ENCODE peak calls at places on chromosome 7, in five cellular contexts. R, M, G, Y and V are unnamed samples.

GRCh38 chr7:102317231-102318059 is 30.8 kb downstream of the SH2B2 start:
- DNase-seq in R (no peak), M (no peak), G (no peak), Y (no peak), V (peak)

GRCh38 chr7:127066974-127067373 is 185.8 kb downstream of the GRM8 start:
- DNase-seq in R (no peak), M (no peak), G (no peak), Y (peak), V (peak)

GRCh38 chr7:121020652-121021051 is 32.1 kb downstream of the CPED1 start:
- DNase-seq in R (peak), M (no peak), G (no peak), Y (no peak), V (no peak)

GRCh38 chr7:87094322-87094721 is 34.9 kb upstream of the ELAPOR2 start:
- DNase-seq in R (no peak), M (no peak), G (no peak), Y (no peak), V (no peak)

GRCh38 chr7:91784469-91784868 is 96.0 kb downstream of the MTERF1 start:
- DNase-seq in R (peak), M (no peak), G (no peak), Y (no peak), V (no peak)

GRCh38 chr7:32078824-32079223 is 8.6 kb upstream of the PDE1C start:
- DNase-seq in R (no peak), M (no peak), G (no peak), Y (no peak), V (no peak)

GRCh38 chr7:18175801-18176450 is 148.3 kb upstream of the PRPS1L1 start:
- DNase-seq in R (no peak), M (no peak), G (no peak), Y (no peak), V (peak)

GRCh38 chr7:71824356-71824755 is 587.8 kb downstream of the CALN1 start:
- DNase-seq in R (no peak), M (no peak), G (no peak), Y (peak), V (peak)

GRCh38 chr7:26369519-26370385 is 78.1 kb downstream of the SNX10 start:
- DNase-seq in R (peak), M (no peak), G (peak), Y (no peak), V (no peak)

GRCh38 chr7:43847496-43847895 is 21.8 kb downstream of the MRPS24 start:
- DNase-seq in R (peak), M (no peak), G (no peak), Y (no peak), V (no peak)

GRCh38 chr7:101237206-101238067 is at the start of gene CLDN15:
- DNase-seq in R (peak), M (peak), G (no peak), Y (no peak), V (no peak)

GRCh38 chr7:112001089-112001826 is 204.9 kb downstream of the DOCK4 start:
- DNase-seq in R (peak), M (no peak), G (no peak), Y (no peak), V (peak)

GRCh38 chr7:108093903-108094302 is 36.3 kb downstream of the LAMB4 start:
- DNase-seq in R (peak), M (no peak), G (no peak), Y (no peak), V (no peak)

GRCh38 chr7:33937871-33938270 is 32.5 kb downstream of the BMPER start:
- DNase-seq in R (no peak), M (no peak), G (no peak), Y (no peak), V (peak)

GRCh38 chr7:151100921-151101320 is 14.6 kb downstream of the AGAP3 start:
- DNase-seq in R (no peak), M (no peak), G (no peak), Y (no peak), V (no peak)

GRCh38 chr7:75866129-75866496 is 12.7 kb upstream of the RHBDD2 start:
- DNase-seq in R (no peak), M (no peak), G (no peak), Y (no peak), V (no peak)

GRCh38 chr7:69564454-69565417 is 33.5 kb upstream of the AUTS2 start:
- DNase-seq in R (no peak), M (no peak), G (no peak), Y (peak), V (no peak)

GRCh38 chr7:131619336-131620305 is 63.2 kb upstream of the PODXL start:
- DNase-seq in R (peak), M (no peak), G (no peak), Y (no peak), V (peak)
- H3K27ac ChIP-seq in R (no peak), M (peak), G (no peak), Y (no peak), V (peak)

DNA sequence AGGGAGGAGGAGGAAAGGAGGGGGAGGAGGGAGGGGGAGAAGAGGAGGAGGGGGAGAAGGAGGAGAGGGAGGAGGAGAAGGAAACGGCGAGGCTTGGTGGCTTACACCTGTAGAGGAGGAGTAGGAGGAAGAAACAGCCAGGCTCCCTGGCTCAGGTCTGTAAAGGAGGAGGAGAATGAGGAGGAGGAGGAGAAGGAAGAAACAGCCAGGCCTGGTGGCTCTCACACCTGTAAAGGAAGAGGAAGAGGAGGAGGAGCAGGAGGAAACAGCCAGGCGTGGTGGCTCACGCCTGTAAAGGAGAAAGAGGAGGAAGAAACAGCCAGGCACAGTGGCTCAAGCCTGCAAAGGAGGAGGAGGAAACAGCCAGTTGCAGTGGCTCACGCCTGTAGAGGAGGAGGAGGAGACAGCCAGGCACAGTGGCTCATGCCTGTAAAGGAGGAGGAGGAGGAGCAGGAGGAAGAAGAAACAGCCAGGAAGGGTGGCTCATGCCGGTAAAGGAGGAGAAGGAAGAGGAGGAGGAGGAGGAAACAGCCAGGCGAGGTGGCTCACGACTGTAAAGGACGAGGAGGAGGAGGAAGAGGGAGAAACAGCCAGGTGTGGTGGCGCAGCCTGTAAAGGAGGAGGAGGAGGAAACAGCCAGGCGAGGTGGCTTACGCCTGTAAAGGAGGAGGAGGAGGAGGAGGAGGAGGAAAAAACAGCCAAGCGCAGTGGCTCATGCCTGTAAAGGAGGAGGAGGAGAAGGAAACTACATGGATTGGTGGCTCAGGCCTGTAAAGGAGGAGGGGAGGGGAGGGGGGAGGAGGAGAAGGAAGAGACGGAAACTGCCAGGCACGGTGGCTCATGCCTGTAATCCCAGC is 14.9 kb upstream of the CRCP start:
- DNase-seq in R (peak), M (peak), G (peak), Y (peak), V (peak)
- H4K8ac ChIP-seq in R (peak), M (no peak), G (peak), Y (no peak), V (no peak)

GRCh38 chr7:7563813-7564212 is 2.9 kb upstream of the MIOS start:
- DNase-seq in R (no peak), M (no peak), G (no peak), Y (no peak), V (no peak)
- H3K27ac ChIP-seq in R (no peak), M (no peak), G (no peak), Y (no peak), V (no peak)

DNA sequence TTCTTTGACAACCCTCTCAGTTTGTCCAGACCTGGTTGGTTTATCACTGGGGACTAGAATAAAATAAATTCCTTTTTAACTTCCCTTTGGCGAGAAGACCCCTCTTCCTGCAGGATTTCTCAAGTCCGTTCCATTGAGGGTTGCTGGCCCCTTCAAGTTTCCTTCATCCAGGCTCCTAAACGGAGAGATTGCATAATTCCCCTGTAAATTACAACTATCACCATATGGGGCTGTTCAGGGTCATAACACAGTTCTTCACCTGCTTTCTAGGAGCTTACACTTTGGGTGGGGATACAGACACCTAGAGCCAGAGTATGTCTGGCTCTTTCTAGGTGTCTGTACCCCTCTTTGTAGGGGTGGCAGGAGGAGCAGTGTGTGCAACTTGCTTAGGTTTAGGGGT is 3.3 kb upstream of the COPS6 start:
- DNase-seq in R (no peak), M (no peak), G (no peak), Y (no peak), V (no peak)
- H4K8ac ChIP-seq in R (peak), M (no peak), G (no peak), Y (no peak), V (no peak)

GRCh38 chr7:36942062-36942461 is 217.8 kb upstream of the AOAH start:
- DNase-seq in R (no peak), M (no peak), G (no peak), Y (no peak), V (no peak)

GRCh38 chr7:36939816-36940215 is 215.5 kb upstream of the AOAH start:
- DNase-seq in R (no peak), M (no peak), G (no peak), Y (no peak), V (no peak)

GRCh38 chr7:36942558-36943354 is 218.5 kb upstream of the AOAH start:
- DNase-seq in R (no peak), M (no peak), G (no peak), Y (no peak), V (no peak)

GRCh38 chr7:36941359-36941758 is 217.1 kb upstream of the AOAH start:
- DNase-seq in R (no peak), M (no peak), G (no peak), Y (no peak), V (no peak)

GRCh38 chr7:36937754-36938551 is 213.7 kb upstream of the AOAH start:
- DNase-seq in R (no peak), M (no peak), G (no peak), Y (no peak), V (peak)
- H3K27ac ChIP-seq in R (no peak), M (no peak), G (no peak), Y (no peak), V (no peak)

DNA sequence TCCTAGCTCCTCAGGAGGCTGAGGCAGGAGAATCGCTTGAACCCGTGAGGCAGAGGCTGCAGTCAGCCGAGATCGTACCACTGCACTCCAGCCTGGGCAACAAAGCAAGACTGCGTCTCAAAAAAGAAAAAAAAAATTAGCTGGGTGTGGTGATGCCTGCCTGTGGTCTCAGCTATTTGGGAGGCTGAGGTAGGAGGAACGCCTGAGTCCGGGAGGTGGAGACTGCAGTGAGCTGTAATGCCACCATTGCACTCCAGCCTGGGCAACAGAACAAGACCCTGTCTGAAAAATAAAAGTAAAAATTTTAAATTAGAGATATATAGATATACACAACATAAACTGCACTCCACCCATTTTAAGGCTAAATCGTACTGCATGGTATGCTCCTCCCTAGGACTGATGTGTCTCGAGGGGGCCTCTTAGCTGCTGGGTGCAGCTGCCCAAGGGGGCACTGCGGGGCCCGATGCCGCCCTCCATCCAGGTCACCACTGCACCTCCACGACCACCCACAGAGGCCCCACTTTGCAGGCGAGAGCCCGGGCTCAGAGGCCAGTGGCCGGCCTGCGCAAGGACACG is 40.9 kb upstream of the FOXK1 start:
- DNase-seq in R (no peak), M (no peak), G (no peak), Y (no peak), V (no peak)
- H4K8ac ChIP-seq in R (peak), M (peak), G (no peak), Y (no peak), V (no peak)